ENCODE peak calls at places on chromosomes 4 and X, in ten cellular contexts. W is lower leg skin, H is Peyer's patch, V is MM.1S, J is cardiac muscle cell, R is fibroblast of lung, Z is fibroblast of mammary gland, C is choroid plexus epithelial cell, D is heart right ventricle, M is suprapubic skin. E is an unnamed sample.

GRCh38 chr4:109947457-109947856 is 34.8 kb downstream of the EGF start:
- DNase-seq in W (no peak), H (no peak), V (no peak), J (no peak), R (no peak), Z (peak; percentile 26), C (peak; percentile 26), D (no peak), M (no peak), E (no peak)

GRCh38 chr4:86089053-86089452 is 270.8 kb downstream of the MAPK10 start:
- DNase-seq in W (no peak), H (no peak), V (no peak), J (no peak), R (no peak), Z (no peak), C (no peak), D (no peak), M (no peak), E (no peak)

GRCh38 chr4:8330821-8331566 is 61.4 kb downstream of the HTRA3 start:
- DNase-seq in W (no peak), H (no peak), V (no peak), J (no peak), R (peak; percentile 47), Z (no peak), C (peak; percentile 38), D (peak; percentile 81), M (peak; percentile 85), E (no peak)

GRCh38 chrX:134692233-134692632 is 34.0 kb upstream of the PLAC1 start:
- DNase-seq in W (no peak), H (no peak), V (no peak), J (no peak), R (no peak), Z (no peak), C (no peak), D (no peak), M (no peak), E (no peak)

GRCh38 chr4:112058433-112058832 is 86.8 kb upstream of the FAM241A start:
- DNase-seq in W (no peak), H (no peak), V (no peak), J (no peak), R (no peak), Z (no peak), C (peak; percentile 50), D (no peak), M (no peak), E (no peak)

GRCh38 chr4:120809518-120809917 is 113.0 kb downstream of the PRDM5 start:
- DNase-seq in W (no peak), H (no peak), V (peak; percentile 10), J (no peak), R (peak; percentile 4), Z (no peak), C (peak; percentile 23), D (no peak), M (no peak), E (no peak)

GRCh38 chr4:168623011-168623410 is 126.2 kb downstream of the PALLD start:
- DNase-seq in W (no peak), H (no peak), V (no peak), J (no peak), R (no peak), Z (no peak), C (no peak), D (no peak), M (no peak), E (no peak)

GRCh38 chr4:88169298-88169697 is 10.9 kb upstream of the ABCG2 start:
- DNase-seq in W (no peak), H (no peak), V (no peak), J (no peak), R (no peak), Z (no peak), C (no peak), D (no peak), M (no peak), E (no peak)

GRCh38 chr4:175633310-175633709 is 178.8 kb downstream of the GPM6A start:
- DNase-seq in W (no peak), H (no peak), V (no peak), J (no peak), R (no peak), Z (no peak), C (no peak), D (no peak), M (no peak), E (no peak)

GRCh38 chr4:100984901-100985300 is 362.4 kb downstream of the PPP3CA start:
- DNase-seq in W (no peak), H (no peak), V (no peak), J (no peak), R (peak; percentile 12), Z (peak; percentile 83), C (peak; percentile 52), D (no peak), M (no peak), E (no peak)

GRCh38 chrX:42704454-42704853 is 73.5 kb downstream of the PPP1R2C start:
- DNase-seq in W (no peak), H (no peak), V (no peak), J (no peak), R (peak; percentile 1), Z (peak; percentile 83), C (peak; percentile 15), D (no peak), M (no peak), E (peak; percentile 14)

GRCh38 chrX:40243699-40244098 is 145.9 kb upstream of the BCOR start:
- DNase-seq in W (no peak), H (no peak), V (no peak), J (no peak), R (no peak), Z (no peak), C (no peak), D (no peak), M (no peak), E (no peak)

GRCh38 chr4:172900880-172901279 is 267.7 kb upstream of the GALNT7 start:
- DNase-seq in W (no peak), H (no peak), V (no peak), J (no peak), R (no peak), Z (no peak), C (no peak), D (no peak), M (no peak), E (no peak)

GRCh38 chr4:141047228-141047884 is 85.9 kb downstream of the RNF150 start:
- DNase-seq in W (no peak), H (no peak), V (no peak), J (peak; percentile 63), R (peak; percentile 72), Z (peak; percentile 77), C (peak; percentile 92), D (no peak), M (no peak), E (no peak)

DNA sequence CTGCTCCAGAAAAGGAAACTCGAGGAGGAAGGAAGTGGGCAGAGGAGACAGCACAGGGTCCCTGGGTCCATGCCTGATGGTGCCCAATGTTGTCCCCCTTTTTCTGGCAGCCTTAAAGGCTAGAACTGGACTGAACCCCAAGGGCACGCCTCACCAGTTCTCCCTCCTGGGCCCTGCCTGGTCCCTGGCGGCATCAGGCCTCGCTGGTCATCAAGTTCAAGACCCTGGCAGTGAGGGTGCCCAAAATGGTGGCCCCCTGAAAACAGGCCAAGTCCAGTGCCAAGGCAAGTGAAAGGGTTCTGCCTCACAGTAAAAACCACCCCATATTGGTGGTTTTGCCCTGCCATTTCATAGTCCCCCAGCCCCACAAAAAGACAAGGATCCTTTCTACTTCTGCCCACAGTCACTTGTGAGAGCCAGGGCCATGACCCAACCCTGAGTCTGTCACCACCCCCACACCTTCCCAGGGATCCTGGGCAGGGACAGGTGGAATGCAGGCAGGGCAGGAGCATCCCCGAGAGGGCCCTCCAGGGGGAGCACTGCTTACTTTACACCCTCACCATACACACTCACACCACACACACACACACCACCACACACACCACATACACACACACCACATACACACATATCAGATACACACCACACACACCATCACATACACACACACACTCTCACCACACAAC is 107.6 kb downstream of the DCTD start:
- DNase-seq in W (no peak), H (no peak), V (no peak), J (no peak), R (no peak), Z (no peak), C (peak; percentile 38), D (no peak), M (no peak), E (no peak)
- TF ChIP-seq CTCF in W (no peak), H (no peak), V (peak; percentile 44), J (no peak), R (peak; percentile 8), Z (no peak), C (peak; percentile 66), D (no peak), M (no peak), E (peak; percentile 28)

GRCh38 chrX:23773601-23774175 is 9.3 kb upstream of the SAT1 start:
- DNase-seq in W (no peak), H (peak; percentile 48), V (peak; percentile 62), J (no peak), R (no peak), Z (no peak), C (no peak), D (no peak), M (no peak), E (peak; percentile 69)
- H3K4me3 ChIP-seq in W (no peak overlapping the region), H (peak overlapping the region; percentile 10), V (peak overlapping the region; percentile 37), J (no peak overlapping the region), R (no peak overlapping the region), Z (no peak overlapping the region), C (no peak overlapping the region), D (no peak overlapping the region), M (no peak overlapping the region), E (no peak overlapping the region)

DNA sequence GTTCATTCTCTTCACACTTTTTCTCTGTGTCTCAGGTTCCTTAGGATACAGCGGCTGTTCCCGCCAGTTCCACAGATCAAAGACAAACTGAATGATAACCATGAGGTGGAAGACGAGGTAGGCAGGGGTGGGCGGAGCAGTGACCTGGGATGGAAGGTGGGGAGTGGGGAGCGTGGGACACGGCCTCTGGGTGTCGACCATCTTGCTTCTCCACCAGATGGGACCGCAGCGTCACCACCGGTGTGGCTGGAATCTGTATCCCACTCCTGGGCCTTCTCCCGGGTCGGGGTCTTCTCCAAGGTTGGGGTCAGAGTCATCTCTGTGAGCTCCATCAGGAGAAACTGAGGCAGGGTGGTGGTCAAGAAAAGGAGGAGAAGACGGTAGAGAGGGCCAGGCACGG is 31.2 kb upstream of the IL3RA start:
- DNase-seq in W (no peak), H (no peak), V (no peak), J (no peak), R (no peak), Z (no peak), C (no peak), D (no peak), M (no peak), E (no peak)
- TF ChIP-seq CTCF in W (no peak), H (no peak), V (no peak), J (no peak), R (no peak), Z (no peak), C (no peak), D (no peak), M (no peak), E (no peak)

DNA sequence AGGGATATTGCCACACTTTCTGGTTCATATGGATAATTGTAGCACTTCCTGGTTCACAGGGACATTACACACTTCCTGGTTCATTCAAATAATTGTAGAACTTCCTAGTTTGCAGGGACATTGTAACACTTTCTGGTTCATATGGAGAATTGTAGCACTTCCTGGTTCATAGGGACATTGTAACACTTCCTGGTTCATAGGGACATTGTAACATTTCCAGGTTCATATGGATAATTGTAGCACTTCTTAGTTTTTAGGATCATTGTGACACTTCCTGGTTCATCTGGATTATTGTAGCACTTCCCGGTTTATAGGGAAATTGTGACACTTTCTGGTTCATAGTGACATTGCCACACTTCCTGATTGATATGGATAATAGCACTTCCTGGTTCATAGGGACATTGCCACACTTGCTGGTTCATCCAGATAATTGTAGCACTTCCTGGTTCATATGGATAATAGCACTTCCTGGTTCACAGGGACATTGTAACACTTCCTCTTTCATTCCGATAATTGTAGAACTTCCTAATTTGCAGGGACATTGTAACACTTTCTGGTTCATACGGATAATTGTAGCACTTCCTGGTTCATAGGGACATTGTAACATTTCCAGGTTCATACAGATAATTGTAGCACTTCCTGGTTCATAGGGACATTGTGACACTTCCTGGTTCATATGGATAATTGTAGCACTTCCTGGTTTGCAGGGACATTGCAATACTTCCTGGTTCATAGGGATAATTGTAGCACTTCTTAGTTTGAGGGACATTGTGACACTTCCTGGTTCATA is 59.2 kb upstream of the CD99 start:
- DNase-seq in W (peak; percentile 2), H (no peak), V (no peak), J (no peak), R (no peak), Z (no peak), C (no peak), D (no peak), M (no peak), E (no peak)
- H3K4me3 ChIP-seq in W (no peak overlapping the region), H (no peak overlapping the region), V (no peak overlapping the region), J (no peak overlapping the region), R (no peak overlapping the region), Z (no peak overlapping the region), C (no peak overlapping the region), D (no peak overlapping the region), M (no peak overlapping the region), E (no peak overlapping the region)

E was measured in GM12865.